ENCODE peak calls at places on chromosomes 11 and 22, in six cellular contexts. One of them, this sample, is unnamed.

GRCh38 chr11:38646382-38646781 is 2048.3 kb upstream of the RAG2 start:
- DNase-seq in HCEC 1CT: no peak
- DNase-seq in activated naive CD4-positive, alpha-beta T cell: no peak
- DNase-seq in ACHN: no peak
- DNase-seq in HCT116: no peak
- DNase-seq in stimulated activated naive CD4-positive, alpha-beta T cell: no peak
- DNase-seq in this sample: no peak

GRCh38 chr22:40310081-40310770 is 36.1 kb upstream of the ADSL start:
- DNase-seq in HCEC 1CT: peak
- DNase-seq in activated naive CD4-positive, alpha-beta T cell: no peak
- DNase-seq in ACHN: no peak
- DNase-seq in HCT116: no peak
- DNase-seq in stimulated activated naive CD4-positive, alpha-beta T cell: no peak
- DNase-seq in this sample: no peak

GRCh38 chr22:30390974-30391691 is 3.9 kb upstream of the RNF215 start:
- DNase-seq in HCEC 1CT: peak
- DNase-seq in activated naive CD4-positive, alpha-beta T cell: peak
- DNase-seq in ACHN: peak
- DNase-seq in HCT116: peak
- DNase-seq in stimulated activated naive CD4-positive, alpha-beta T cell: peak
- DNase-seq in this sample: peak

GRCh38 chr11:101508370-101508769 is 75.4 kb downstream of the TRPC6 start:
- DNase-seq in HCEC 1CT: no peak
- DNase-seq in activated naive CD4-positive, alpha-beta T cell: no peak
- DNase-seq in ACHN: no peak
- DNase-seq in HCT116: no peak
- DNase-seq in stimulated activated naive CD4-positive, alpha-beta T cell: no peak
- DNase-seq in this sample: no peak

GRCh38 chr11:100939581-100939980 is 190.0 kb downstream of the PGR start:
- DNase-seq in HCEC 1CT: no peak
- DNase-seq in activated naive CD4-positive, alpha-beta T cell: no peak
- DNase-seq in ACHN: no peak
- DNase-seq in HCT116: no peak
- DNase-seq in stimulated activated naive CD4-positive, alpha-beta T cell: no peak
- DNase-seq in this sample: no peak

GRCh38 chr11:103448966-103449365 is 339.7 kb downstream of the DYNC2H1 start:
- DNase-seq in HCEC 1CT: no peak
- DNase-seq in activated naive CD4-positive, alpha-beta T cell: no peak
- DNase-seq in ACHN: no peak
- DNase-seq in HCT116: no peak
- DNase-seq in stimulated activated naive CD4-positive, alpha-beta T cell: no peak
- DNase-seq in this sample: no peak

GRCh38 chr22:20651286-20651685 is 122.6 kb upstream of the SERPIND1 start:
- DNase-seq in HCEC 1CT: no peak
- DNase-seq in activated naive CD4-positive, alpha-beta T cell: no peak
- DNase-seq in ACHN: no peak
- DNase-seq in HCT116: no peak
- DNase-seq in stimulated activated naive CD4-positive, alpha-beta T cell: no peak
- DNase-seq in this sample: no peak

GRCh38 chr11:108568183-108568858 is 25.2 kb downstream of the EXPH5 start:
- DNase-seq in HCEC 1CT: no peak
- DNase-seq in activated naive CD4-positive, alpha-beta T cell: no peak
- DNase-seq in ACHN: no peak
- DNase-seq in HCT116: no peak
- DNase-seq in stimulated activated naive CD4-positive, alpha-beta T cell: no peak
- DNase-seq in this sample: no peak

GRCh38 chr22:23245045-23245798 is 64.9 kb downstream of the BCR start:
- DNase-seq in HCEC 1CT: peak
- DNase-seq in activated naive CD4-positive, alpha-beta T cell: no peak
- DNase-seq in ACHN: peak
- DNase-seq in HCT116: no peak
- DNase-seq in stimulated activated naive CD4-positive, alpha-beta T cell: no peak
- DNase-seq in this sample: no peak

GRCh38 chr11:12693485-12694181 is 19.4 kb downstream of the TEAD1 start:
- DNase-seq in HCEC 1CT: peak
- DNase-seq in activated naive CD4-positive, alpha-beta T cell: no peak
- DNase-seq in ACHN: peak
- DNase-seq in HCT116: peak
- DNase-seq in stimulated activated naive CD4-positive, alpha-beta T cell: no peak
- DNase-seq in this sample: peak

GRCh38 chr11:16946477-16947282 is 67.5 kb downstream of the PLEKHA7 start:
- DNase-seq in HCEC 1CT: no peak
- DNase-seq in activated naive CD4-positive, alpha-beta T cell: no peak
- DNase-seq in ACHN: no peak
- DNase-seq in HCT116: no peak
- DNase-seq in stimulated activated naive CD4-positive, alpha-beta T cell: no peak
- DNase-seq in this sample: no peak

GRCh38 chr22:33620085-33620484 is 300.2 kb downstream of the LARGE1 start:
- DNase-seq in HCEC 1CT: no peak
- DNase-seq in activated naive CD4-positive, alpha-beta T cell: no peak
- DNase-seq in ACHN: no peak
- DNase-seq in HCT116: no peak
- DNase-seq in stimulated activated naive CD4-positive, alpha-beta T cell: no peak
- DNase-seq in this sample: no peak